ENCODE peak calls at places on chromosomes 3 and 15, in five cellular contexts. M is Peyer's patch, F is uterus, Q is heart left ventricle, L is stomach. D is an unnamed sample. For H3K27me3, the result is how much of the 10 kb centered on the place peaks cover.

GRCh38 chr15:85592148-85592547 is 202.6 kb downstream of the KLHL25 start:
- DNase-seq in M (no peak), F (no peak), Q (no peak), L (no peak), D (no peak)

GRCh38 chr3:185934726-185935464 is 2.9 kb downstream of the TRA2B start:
- DNase-seq in M (no peak), Q (no peak), L (no peak), F (no peak), D (no peak)

GRCh38 chr3:30297112-30297511 is 309.3 kb upstream of the TGFBR2 start:
- DNase-seq in L (no peak), Q (no peak), F (no peak), M (no peak), D (no peak)

GRCh38 chr15:29128671-29129070 is 141.0 kb downstream of the NSMCE3 start:
- DNase-seq in L (no peak), M (peak), F (no peak), Q (no peak), D (peak)

GRCh38 chr3:154708554-154708953 is 278.6 kb upstream of the GPR149 start:
- DNase-seq in Q (no peak), L (no peak), F (no peak), M (no peak), D (no peak)

GRCh38 chr3:15744176-15744575 is 53.6 kb downstream of the ANKRD28 start:
- DNase-seq in M (no peak), L (no peak), F (no peak), Q (no peak), D (no peak)

GRCh38 chr3:71478568-71478967 is 105.0 kb downstream of the FOXP1 start:
- DNase-seq in M (no peak), F (no peak), L (no peak), Q (no peak), D (no peak)

GRCh38 chr3:189714991-189715961 is 84.1 kb downstream of the TP63 start:
- DNase-seq in F (no peak), L (no peak), Q (no peak), M (no peak), D (no peak)

GRCh38 chr3:44995142-44995770 is 19.2 kb downstream of the EXOSC7 start:
- DNase-seq in F (peak), Q (no peak), M (no peak), L (peak), D (peak)

GRCh38 chr3:197961582-197961945 is 1.5 kb downstream of the LMLN start:
- DNase-seq in Q (no peak), L (no peak), M (no peak), F (no peak), D (no peak)

GRCh38 chr3:97937205-97937604 is 35.0 kb downstream of the RIOX2 start:
- DNase-seq in M (no peak), F (no peak), Q (no peak), L (no peak), D (no peak)

GRCh38 chr3:157360044-157360443 is 76.6 kb upstream of the PTX3 start:
- DNase-seq in L (no peak), F (no peak), Q (no peak), M (no peak), D (no peak)

GRCh38 chr3:196150481-196150880 is 60.7 kb downstream of the ZDHHC19 start:
- DNase-seq in M (no peak), F (no peak), Q (no peak), L (no peak), D (no peak)

GRCh38 chr3:73604491-73604890 is 20.2 kb downstream of the PDZRN3 start:
- DNase-seq in F (no peak), Q (no peak), L (no peak), M (no peak), D (no peak)

GRCh38 chr3:63576826-63577225 is 75.6 kb upstream of the SNTN start:
- DNase-seq in Q (no peak), M (no peak), L (no peak), F (no peak), D (no peak)

GRCh38 chr3:58637509-58637908 is 29.1 kb downstream of the FAM3D start:
- DNase-seq in L (no peak), F (no peak), Q (no peak), M (no peak), D (no peak)

GRCh38 chr3:194995922-194996321 is 275.0 kb downstream of the XXYLT1 start:
- DNase-seq in L (no peak), M (no peak), Q (no peak), F (no peak), D (peak)

GRCh38 chr15:100686021-100686724 is 83.8 kb downstream of the ASB7 start:
- DNase-seq in L (no peak), M (no peak), F (peak), Q (peak), D (peak)

GRCh38 chr3:149371001-149371722 is 6.3 kb downstream of the TM4SF1 start:
- DNase-seq in Q (no peak), F (no peak), L (no peak), M (no peak), D (no peak)

GRCh38 chr3:10945683-10946287 is 46.8 kb upstream of the SLC6A1 start:
- DNase-seq in L (peak), M (peak), F (peak), Q (peak), D (peak)

GRCh38 chr15:77905301-77905920 is 172.1 kb downstream of the TBC1D2B start:
- DNase-seq in M (peak), Q (no peak), L (peak), F (peak), D (peak)

GRCh38 chr3:106022913-106023312 is 154.1 kb upstream of the CBLB start:
- DNase-seq in F (no peak), Q (no peak), L (no peak), M (no peak), D (no peak)

GRCh38 chr3:13148561-13149330 is 75.5 kb upstream of the IQSEC1 start:
- DNase-seq in Q (no peak), F (no peak), M (peak), L (no peak), D (peak)

GRCh38 chr3:25532763-25533162 is 104.7 kb downstream of the RARB start:
- DNase-seq in Q (no peak), L (peak), M (no peak), F (no peak), D (no peak)

GRCh38 chr3:13364602-13365271 is 55.4 kb downstream of the NUP210 start:
- DNase-seq in L (no peak), Q (no peak), M (no peak), F (no peak), D (no peak)

GRCh38 chr15:44101286-44101685 is 93.8 kb downstream of the FRMD5 start:
- DNase-seq in Q (no peak), M (no peak), L (no peak), F (no peak), D (no peak)

GRCh38 chr15:70426065-70426821 is 328.5 kb upstream of the TLE3 start:
- DNase-seq in F (no peak), L (no peak), Q (no peak), M (no peak), D (no peak)

GRCh38 chr15:71387825-71388224 is 272.6 kb downstream of the THSD4 start:
- DNase-seq in L (no peak), Q (no peak), F (no peak), M (no peak), D (no peak)

GRCh38 chr3:156297582-156297981 is 177.2 kb downstream of the KCNAB1 start:
- DNase-seq in L (no peak), M (no peak), Q (no peak), F (no peak), D (no peak)

DNA sequence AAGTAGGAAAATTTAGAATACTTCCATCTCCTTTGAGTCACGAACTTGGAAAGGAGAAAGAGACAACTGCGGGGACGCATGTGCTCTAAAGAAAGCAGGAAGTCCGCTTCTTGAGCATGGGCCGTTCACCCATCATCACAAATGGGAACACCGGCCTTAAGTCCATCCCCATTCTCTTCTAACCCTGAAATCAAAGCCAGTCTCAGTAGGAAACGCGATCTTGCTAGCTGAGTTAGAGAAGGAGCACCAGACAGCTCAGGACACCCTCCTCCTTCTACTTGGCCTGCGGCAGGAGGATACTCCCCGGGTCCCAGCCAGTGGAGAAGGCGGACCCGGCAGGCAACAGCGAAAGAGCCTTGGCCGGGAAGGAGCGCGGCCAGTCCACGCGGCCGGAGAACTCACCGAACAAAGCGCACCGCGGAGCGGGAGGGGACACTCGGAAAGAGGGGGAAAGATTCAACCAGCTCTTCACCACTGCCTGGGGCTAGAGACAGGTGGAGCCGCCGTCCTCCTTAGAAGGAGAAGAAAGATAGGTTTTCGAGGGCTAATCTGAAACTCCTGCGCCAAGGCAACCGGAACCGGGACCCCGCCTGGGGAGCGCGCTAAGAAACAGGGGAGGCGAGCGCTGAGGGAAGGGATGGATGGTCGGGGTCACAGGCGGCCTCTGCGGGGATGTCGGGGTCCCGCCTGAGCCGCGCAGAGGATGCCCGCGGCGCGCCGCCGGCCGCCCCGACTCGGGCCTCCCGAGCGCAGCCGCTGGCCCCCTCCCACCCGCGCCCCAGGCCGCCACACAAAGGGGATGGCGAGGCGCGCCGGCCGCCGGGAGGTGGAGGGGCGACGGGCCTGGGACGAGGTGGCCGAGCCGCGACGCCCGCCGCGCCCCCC is 825 bp downstream of the SLC4A7 start:
- DNase-seq in Q (peak), F (peak), L (peak), M (peak), D (peak)
- TF ChIP-seq POLR2A in Q (no peak), F (peak), L (no peak), M (peak), D (peak)

DNA sequence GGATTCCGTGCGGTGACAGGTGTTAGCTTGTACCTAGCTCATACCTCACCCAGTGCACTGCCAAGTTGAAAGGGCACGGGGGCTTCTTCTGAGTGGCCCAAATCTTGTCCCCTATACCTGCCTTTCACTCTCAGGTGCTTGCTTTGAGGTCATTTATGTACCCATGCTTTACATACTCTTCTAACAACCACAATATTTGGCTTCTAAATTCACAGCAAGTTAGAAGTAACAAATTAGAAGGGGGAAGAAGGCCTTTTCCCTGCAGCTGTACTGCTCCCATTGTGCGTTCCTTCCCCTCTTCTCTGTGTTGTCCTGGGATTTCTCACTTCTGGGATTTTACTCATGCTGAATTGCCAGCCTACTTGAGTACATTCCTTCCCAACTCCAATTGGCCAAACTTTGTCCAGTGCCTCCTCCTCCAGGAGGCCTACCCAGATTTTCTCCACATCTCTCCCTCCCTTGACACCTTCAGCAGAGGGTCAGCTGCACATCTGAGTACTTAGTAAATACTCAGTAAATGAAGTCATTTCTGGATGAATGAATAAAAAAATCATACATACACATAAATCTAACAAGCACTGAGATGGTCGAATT is 66.5 kb upstream of the POLG start:
- DNase-seq in F (no peak), L (no peak), Q (no peak), M (no peak), D (no peak)
- H3K27me3 ChIP-seq in F (half or more), L (half or more), Q (half or more), M (under half), D (under half)

GRCh38 chr3:113744941-113745272 is 1.1 kb downstream of the NAA50 start:
- DNase-seq in F (no peak), Q (no peak), M (no peak), L (no peak), D (no peak)

GRCh38 chr3:113747719-113748046 is 848 bp downstream of the ATP6V1A start:
- DNase-seq in F (no peak), Q (no peak), L (no peak), M (no peak), D (no peak)

GRCh38 chr3:113746955-113747718 is at the start of gene ATP6V1A:
- DNase-seq in Q (peak), M (peak), F (peak), L (peak), D (peak)

GRCh38 chr3:113746069-113746954 is at the start of gene NAA50:
- DNase-seq in M (peak), L (peak), Q (peak), F (peak), D (peak)

GRCh38 chr3:113745273-113746068 is 578 bp downstream of the NAA50 start:
- DNase-seq in M (peak), F (peak), L (peak), Q (peak), D (peak)
- TF ChIP-seq POLR2A in M (no peak), F (no peak), L (peak), Q (no peak), D (no peak)

GRCh38 chr15:57761562-57761961 is 55.0 kb downstream of the POLR2M start:
- DNase-seq in M (no peak), F (no peak), L (no peak), Q (no peak), D (no peak)

GRCh38 chr15:57772223-57772957 is 65.9 kb downstream of the POLR2M start:
- DNase-seq in Q (no peak), F (no peak), M (no peak), L (no peak), D (no peak)

GRCh38 chr15:57769266-57769665 is 62.8 kb downstream of the POLR2M start:
- DNase-seq in F (peak), M (no peak), Q (peak), L (no peak), D (peak)

GRCh38 chr15:57762302-57762701 is 55.8 kb downstream of the POLR2M start:
- DNase-seq in M (no peak), Q (no peak), L (no peak), F (no peak), D (no peak)

GRCh38 chr15:57767526-57767925 is 61.0 kb downstream of the POLR2M start:
- DNase-seq in L (no peak), M (no peak), Q (no peak), F (no peak), D (no peak)
- H3K27me3 ChIP-seq in L (under half), M (under half), Q (under half), F (under half), D (under half)

GRCh38 chr3:56682458-56683121 is 475 bp downstream of the TASOR start:
- DNase-seq in F (peak), M (peak), Q (peak), L (peak), D (peak)

GRCh38 chr3:56684029-56684428 is 964 bp upstream of the TASOR start:
- DNase-seq in Q (no peak), F (no peak), L (no peak), M (no peak), D (no peak)

GRCh38 chr3:56681963-56682457 is 1.1 kb downstream of the TASOR start:
- DNase-seq in F (no peak), Q (no peak), L (no peak), M (no peak), D (no peak)

GRCh38 chr3:56680054-56680453 is 3.0 kb downstream of the TASOR start:
- DNase-seq in Q (no peak), M (no peak), L (no peak), F (no peak), D (no peak)

DNA sequence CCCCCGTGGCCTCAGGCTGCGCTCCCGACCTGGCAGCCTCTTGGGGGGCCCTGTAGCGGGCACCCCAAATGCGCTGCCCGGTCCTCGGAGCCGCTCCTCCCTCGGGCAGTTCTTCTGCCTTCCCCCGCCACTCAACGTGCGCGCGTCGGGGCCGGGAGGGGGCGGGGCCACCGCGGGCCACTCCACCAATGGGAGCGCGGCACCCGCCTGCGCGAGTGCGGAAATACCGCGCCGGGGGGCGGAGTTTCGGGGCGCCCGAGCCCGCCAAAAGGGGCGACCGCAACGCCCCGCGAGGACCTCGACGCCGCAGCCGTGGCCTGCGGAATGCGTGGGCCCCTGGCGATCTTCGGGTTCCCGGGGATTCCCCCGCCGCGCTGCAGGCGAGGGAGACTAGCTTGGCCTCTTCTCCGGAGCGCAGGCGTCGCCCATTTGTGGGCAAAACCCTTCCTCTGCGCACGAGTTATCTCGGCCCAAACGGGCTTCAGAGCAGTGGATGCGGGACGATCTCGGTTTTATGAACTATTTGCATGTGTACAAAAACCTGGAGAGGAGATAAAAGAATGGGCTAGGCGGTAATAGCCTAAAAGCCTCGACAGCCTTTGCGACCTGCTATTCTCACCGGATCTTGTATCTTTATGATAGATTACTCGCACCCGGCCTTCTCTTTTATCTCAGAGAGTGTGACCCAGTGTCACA is at the start of gene TASOR:
- DNase-seq in F (peak), Q (peak), L (peak), M (peak), D (peak)
- TF ChIP-seq POLR2A in F (peak), Q (peak), L (peak), M (peak), D (peak)

GRCh38 chr3:128431803-128432300 is 34.8 kb downstream of the DNAJB8 start:
- DNase-seq in L (no peak), Q (no peak), M (no peak), F (no peak), D (no peak)
- H3K27me3 ChIP-seq in L (under half), Q (under half), M (under half), F (under half), D (half or more)